ENCODE peak calls at places on chromosomes 6 and 20, in five cellular contexts. M is K562, Q is PC-3, G is H1, X is OCI-LY7. Z is an unnamed sample.

GRCh38 chr6:43838276-43839036 is 68.4 kb downstream of the VEGFA start:
- DNase-seq in M (peak), G (no peak), X (peak), Q (peak), Z (peak)

GRCh38 chr6:106324726-106325335 is 729 bp downstream of the ATG5 start:
- DNase-seq in X (peak), Q (peak), M (no peak), G (no peak), Z (no peak)

GRCh38 chr6:81906709-81907204 is 154.3 kb upstream of the TENT5A start:
- DNase-seq in G (no peak), M (no peak), Q (no peak), X (no peak), Z (peak)

GRCh38 chr6:157076427-157076774 is 246.9 kb downstream of the TMEM242 start:
- DNase-seq in X (no peak), M (no peak), G (no peak), Q (no peak), Z (no peak)

GRCh38 chr6:166112580-166112979 is 55.1 kb downstream of the TBXT start:
- DNase-seq in Q (peak), M (no peak), G (no peak), X (no peak), Z (no peak)

GRCh38 chr20:13775867-13776266 is 8.9 kb downstream of the ESF1 start:
- DNase-seq in M (no peak), G (no peak), X (no peak), Q (no peak), Z (no peak)

GRCh38 chr6:146595981-146596731 is 2.6 kb upstream of the ADGB start:
- DNase-seq in Q (peak), X (peak), G (no peak), M (no peak), Z (no peak)

GRCh38 chr6:38319259-38320255 is 320.2 kb downstream of the BTBD9 start:
- DNase-seq in Q (peak), X (no peak), M (no peak), G (peak), Z (no peak)

GRCh38 chr6:105578308-105578707 is 175.4 kb upstream of the PREP start:
- DNase-seq in X (no peak), G (no peak), M (no peak), Q (no peak), Z (no peak)

GRCh38 chr20:44309763-44310663 is 989 bp downstream of the FITM2 start:
- DNase-seq in X (peak), G (no peak), Q (peak), M (peak), Z (no peak)

GRCh38 chr6:170405311-170405975 is 98.9 kb downstream of the FAM120B start:
- DNase-seq in X (no peak), Q (peak), M (no peak), G (no peak), Z (no peak)

GRCh38 chr20:64035933-64036345 is at the start of gene C20orf204:
- DNase-seq in Q (no peak), G (no peak), X (no peak), M (no peak), Z (no peak)

GRCh38 chr20:12535316-12535715 is 473.5 kb upstream of the SPTLC3 start:
- DNase-seq in X (no peak), Q (no peak), M (no peak), G (no peak), Z (no peak)

GRCh38 chr20:3927486-3928291 is 38.5 kb downstream of the PANK2 start:
- DNase-seq in X (peak), M (no peak), Q (no peak), G (peak), Z (no peak)

GRCh38 chr6:43083041-43083669 is 7.0 kb downstream of the PTK7 start:
- DNase-seq in G (no peak), X (no peak), Q (no peak), M (no peak), Z (no peak)

GRCh38 chr6:139135578-139136545 is 982 bp downstream of the HECA start:
- DNase-seq in X (peak), M (peak), G (peak), Q (no peak), Z (peak)

GRCh38 chr6:15763364-15763763 is 100.5 kb upstream of the DTNBP1 start:
- DNase-seq in Q (no peak), M (no peak), G (no peak), X (no peak), Z (no peak)

GRCh38 chr20:41232971-41233926 is 84.3 kb downstream of the ZHX3 start:
- DNase-seq in G (no peak), Q (peak), M (no peak), X (no peak), Z (no peak)
- H2AFZ ChIP-seq in G (no peak), Q (peak), M (no peak), X (no peak), Z (no peak)

GRCh38 chr6:47366335-47366879 is 56.7 kb upstream of the TNFRSF21 start:
- DNase-seq in M (no peak), Q (peak), X (no peak), G (no peak), Z (no peak)

GRCh38 chr6:47376930-47377329 is 67.2 kb upstream of the TNFRSF21 start:
- DNase-seq in G (no peak), Q (no peak), M (no peak), X (no peak), Z (no peak)

GRCh38 chr6:47371875-47372255 is 62.2 kb upstream of the TNFRSF21 start:
- DNase-seq in G (no peak), M (no peak), Q (no peak), X (no peak), Z (no peak)

GRCh38 chr6:47372318-47372717 is 62.6 kb upstream of the TNFRSF21 start:
- DNase-seq in G (no peak), M (no peak), X (no peak), Q (no peak), Z (no peak)

DNA sequence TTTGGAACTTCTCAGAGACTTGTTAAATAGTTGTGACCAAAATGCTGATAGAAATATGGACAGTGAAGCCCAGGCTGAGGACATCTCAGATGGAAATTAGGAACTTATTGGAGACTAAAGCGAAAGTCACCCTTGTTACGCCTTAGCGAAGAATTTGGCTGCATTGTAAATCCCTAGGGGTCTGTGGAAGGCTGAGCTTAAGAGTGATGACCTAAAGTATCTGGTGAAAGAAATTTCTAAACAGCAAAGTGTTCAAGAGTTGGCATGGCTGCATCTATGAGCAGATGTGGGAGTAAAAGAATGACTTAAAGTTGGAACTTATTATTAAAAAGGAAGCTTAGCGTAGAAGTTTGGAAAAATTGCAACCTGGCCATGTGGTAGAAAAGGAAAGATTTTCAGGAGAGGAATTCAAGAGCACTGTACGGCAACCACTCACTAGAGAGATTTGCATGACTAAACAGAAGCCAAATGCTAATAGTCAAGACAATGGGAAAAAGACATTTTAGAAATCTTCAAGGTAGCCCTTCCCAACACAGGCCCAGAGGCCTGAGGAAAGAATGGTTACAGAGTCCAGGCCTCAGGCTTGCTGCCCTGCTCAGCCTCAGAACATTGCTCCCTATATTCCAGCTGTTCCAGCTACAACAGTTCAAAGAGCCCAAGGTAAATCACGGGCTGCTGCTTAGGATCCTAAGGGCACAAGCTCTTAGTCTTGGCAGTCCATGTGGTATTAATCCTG is 61.6 kb upstream of the TNFRSF21 start:
- DNase-seq in Q (no peak), M (no peak), X (no peak), G (no peak), Z (no peak)
- H2AFZ ChIP-seq in Q (no peak), M (peak), X (no peak), G (no peak), Z (no peak)

DNA sequence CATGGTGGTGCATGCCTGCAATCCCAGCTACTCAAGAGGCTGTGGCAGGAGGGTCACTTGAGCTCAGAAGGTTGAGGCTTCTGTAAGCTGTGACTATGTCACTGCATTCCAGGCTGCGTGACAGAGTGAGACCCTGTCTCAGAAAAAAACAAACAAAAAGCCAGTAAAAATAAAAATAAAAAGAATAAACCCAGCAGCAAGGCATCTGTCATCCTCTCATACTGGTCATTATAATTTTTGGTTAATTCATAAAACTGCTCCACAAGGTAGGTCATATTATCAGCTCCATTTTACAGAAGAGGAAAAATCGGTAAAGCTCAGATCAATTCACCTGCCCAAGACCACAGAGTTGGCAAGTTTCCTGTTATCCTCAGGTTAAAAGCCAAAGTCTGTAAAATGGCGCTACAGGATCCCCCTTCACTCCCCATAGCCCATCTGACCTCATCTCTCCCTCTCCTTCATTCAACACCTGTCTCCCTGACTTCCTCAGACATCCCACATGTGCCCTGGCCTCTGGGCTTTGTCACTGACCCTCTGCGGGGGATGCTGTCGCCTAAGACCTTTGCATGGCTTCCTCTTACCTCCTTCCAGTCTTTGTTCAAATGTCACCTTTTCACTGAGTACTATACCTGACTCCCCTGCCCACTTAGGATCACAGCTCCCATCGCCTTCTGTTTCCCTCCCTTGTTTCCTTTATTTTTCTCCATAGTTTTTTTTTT is 213.2 kb upstream of the ZNF217 start:
- DNase-seq in X (no peak), M (no peak), G (no peak), Q (no peak), Z (no peak)
- H2AFZ ChIP-seq in X (no peak), M (peak), G (peak), Q (no peak), Z (no peak)

GRCh38 chr6:90436403-90436802 is 139.8 kb upstream of the BACH2 start:
- DNase-seq in Q (peak), G (no peak), M (no peak), X (no peak), Z (no peak)
- H2AFZ ChIP-seq in Q (no peak), G (no peak), M (peak), X (no peak), Z (no peak)

GRCh38 chr6:143127941-143128340 is 67.3 kb downstream of the AIG1 start:
- DNase-seq in X (no peak), Q (no peak), G (no peak), M (no peak), Z (no peak)

GRCh38 chr6:143125896-143126573 is 65.3 kb downstream of the AIG1 start:
- DNase-seq in G (no peak), X (no peak), Q (no peak), M (no peak), Z (no peak)

GRCh38 chr6:143128346-143129015 is 67.8 kb downstream of the AIG1 start:
- DNase-seq in M (no peak), G (no peak), X (no peak), Q (no peak), Z (no peak)

GRCh38 chr6:143125455-143125854 is 64.8 kb downstream of the AIG1 start:
- DNase-seq in M (no peak), Q (no peak), X (no peak), G (no peak), Z (no peak)

GRCh38 chr6:143126574-143126941 is 65.9 kb downstream of the AIG1 start:
- DNase-seq in Q (no peak), G (no peak), X (no peak), M (no peak), Z (no peak)
- H2AFZ ChIP-seq in Q (no peak), G (no peak), X (no peak), M (no peak), Z (no peak)

GRCh38 chr20:50635014-50635557 is 56.3 kb downstream of the RIPOR3 start:
- DNase-seq in Q (no peak), M (no peak), G (no peak), X (no peak), Z (no peak)
- H2AFZ ChIP-seq in Q (peak), M (no peak), G (no peak), X (no peak), Z (no peak)

GRCh38 chr6:90654166-90654565 is 67.3 kb upstream of the MAP3K7 start:
- DNase-seq in G (no peak), Q (no peak), X (no peak), M (no peak), Z (no peak)

GRCh38 chr6:90654806-90655205 is 67.9 kb upstream of the MAP3K7 start:
- DNase-seq in X (no peak), Q (no peak), M (no peak), G (no peak), Z (no peak)

GRCh38 chr6:90656325-90656724 is 69.5 kb upstream of the MAP3K7 start:
- DNase-seq in Q (no peak), G (no peak), X (no peak), M (no peak), Z (no peak)

GRCh38 chr6:90650041-90650948 is 63.4 kb upstream of the MAP3K7 start:
- DNase-seq in M (no peak), G (no peak), X (no peak), Q (no peak), Z (no peak)

GRCh38 chr6:90653750-90654149 is 66.9 kb upstream of the MAP3K7 start:
- DNase-seq in X (no peak), G (no peak), Q (no peak), M (no peak), Z (no peak)
- H2AFZ ChIP-seq in X (no peak), G (peak), Q (no peak), M (no peak), Z (no peak)

GRCh38 chr6:131083687-131084086 is 20.6 kb upstream of the EPB41L2 start:
- DNase-seq in X (no peak), G (no peak), Q (no peak), M (no peak), Z (no peak)
- H2AFZ ChIP-seq in X (no peak), G (no peak), Q (no peak), M (no peak), Z (no peak)

DNA sequence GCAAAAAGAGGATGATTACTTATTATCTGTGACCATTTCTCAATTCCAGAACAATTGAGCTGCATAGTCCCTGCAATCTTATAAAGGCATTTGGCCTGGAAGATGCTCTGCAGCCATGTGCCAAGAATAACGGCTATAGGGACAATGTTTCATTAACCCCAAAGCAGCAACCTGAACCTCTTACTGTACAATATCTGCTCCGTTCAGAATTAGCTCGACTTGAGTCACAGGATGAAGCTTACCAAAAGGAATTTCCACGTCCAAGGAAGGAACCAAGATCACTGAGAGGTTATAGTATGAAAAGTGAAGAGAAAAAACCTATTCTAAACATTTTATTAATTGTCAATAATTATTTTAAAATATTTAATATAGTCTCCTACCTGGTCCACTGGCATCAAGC is 167.3 kb upstream of the GMDS start:
- DNase-seq in G (no peak), M (no peak), X (no peak), Q (peak), Z (no peak)
- H2AFZ ChIP-seq in G (no peak), M (no peak), X (no peak), Q (no peak), Z (no peak)

Z was measured in MM.1S.